ENCODE peak calls at places on chromosomes 5 and 9, in nine cellular contexts. S, A, Z, W, U, H, J, Q and I are unnamed samples.

GRCh38 chr5:125661584-125661983 is 761.6 kb upstream of the GRAMD2B start:
- DNase-seq in S (no peak), A (no peak), Z (no peak), W (no peak), U (no peak), H (no peak), J (no peak), Q (no peak), I (no peak)

GRCh38 chr5:179974946-179975712 is 67.4 kb upstream of the TBC1D9B start:
- DNase-seq in S (no peak), A (no peak), Z (no peak), W (no peak), U (peak; percentile 67), H (peak; percentile 59), J (peak; percentile 32), Q (peak; percentile 30), I (no peak)

GRCh38 chr5:71573611-71574010 is 13.5 kb upstream of the MCCC2 start:
- DNase-seq in S (no peak), A (no peak), Z (no peak), W (no peak), U (no peak), H (no peak), J (peak; percentile 41), Q (no peak), I (peak; percentile 66)

GRCh38 chr9:7974335-7975005 is 174.9 kb upstream of the DMAC1 start:
- DNase-seq in S (no peak), A (no peak), Z (no peak), W (no peak), U (no peak), H (no peak), J (no peak), Q (no peak), I (no peak)

GRCh38 chr5:181255836-181256578 is 4.9 kb downstream of the TRIM52 start:
- DNase-seq in S (no peak), A (no peak), Z (no peak), W (no peak), U (no peak), H (no peak), J (no peak), Q (no peak), I (no peak)

GRCh38 chr5:167902298-167902697 is 389.1 kb upstream of the WWC1 start:
- DNase-seq in S (no peak), A (no peak), Z (no peak), W (no peak), U (no peak), H (no peak), J (no peak), Q (no peak), I (no peak)

GRCh38 chr5:139117342-139117884 is 80.8 kb downstream of the SIL1 start:
- DNase-seq in S (no peak), A (no peak), Z (no peak), W (no peak), U (no peak), H (no peak), J (peak; percentile 16), Q (no peak), I (no peak)

GRCh38 chr9:137286980-137287383 is 9.5 kb downstream of the TOR4A start:
- DNase-seq in S (no peak), A (no peak), Z (peak; percentile 94), W (no peak), U (no peak), H (peak; percentile 84), J (peak; percentile 68), Q (peak; percentile 60), I (peak; percentile 82)

DNA sequence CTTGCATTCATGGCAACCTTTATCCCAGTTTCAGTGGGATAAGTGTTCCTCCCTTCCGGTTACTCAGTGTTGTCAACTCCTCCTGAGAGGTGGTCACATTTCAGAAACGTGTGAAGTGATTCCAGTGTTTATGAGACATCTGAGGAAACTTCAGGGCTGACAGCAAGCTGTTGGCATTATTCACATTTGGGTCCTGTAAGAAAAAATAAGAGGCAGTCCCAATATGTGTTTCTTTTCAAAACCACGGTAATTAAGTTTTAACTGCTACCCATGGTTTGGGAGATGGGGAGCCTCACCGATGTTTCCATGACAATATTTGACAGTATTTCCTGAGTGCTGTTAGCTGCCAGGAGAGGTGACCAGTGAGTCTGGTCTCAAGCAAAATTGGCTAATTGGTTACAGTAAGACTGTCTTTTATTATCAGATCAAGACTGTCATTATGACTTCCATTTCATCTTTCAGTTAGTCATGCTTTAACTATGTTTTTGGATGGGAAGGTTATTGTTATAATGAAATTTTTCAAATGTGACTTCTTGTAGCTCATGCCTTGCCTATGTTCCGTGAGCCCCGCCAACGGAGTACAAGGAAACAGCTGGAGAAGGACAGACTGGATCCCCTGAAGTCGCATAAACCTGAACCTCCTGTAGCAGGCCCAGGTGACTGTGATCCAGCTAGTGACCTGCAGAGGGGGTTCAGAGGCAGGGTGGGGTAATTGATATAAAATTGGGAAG is 115.3 kb downstream of the GDNF start:
- DNase-seq in S (no peak), A (peak; percentile 57), Z (no peak), W (no peak), U (no peak), H (no peak), J (no peak), Q (no peak), I (no peak)
- TF ChIP-seq CTCF in S (no peak), A (no peak), Z (no peak), W (no peak), U (no peak), H (no peak), J (no peak), Q (no peak), I (no peak)

GRCh38 chr5:13408616-13409015 is 535.9 kb downstream of the DNAH5 start:
- DNase-seq in S (no peak), A (no peak), Z (no peak), W (no peak), U (no peak), H (no peak), J (no peak), Q (no peak), I (no peak)

DNA sequence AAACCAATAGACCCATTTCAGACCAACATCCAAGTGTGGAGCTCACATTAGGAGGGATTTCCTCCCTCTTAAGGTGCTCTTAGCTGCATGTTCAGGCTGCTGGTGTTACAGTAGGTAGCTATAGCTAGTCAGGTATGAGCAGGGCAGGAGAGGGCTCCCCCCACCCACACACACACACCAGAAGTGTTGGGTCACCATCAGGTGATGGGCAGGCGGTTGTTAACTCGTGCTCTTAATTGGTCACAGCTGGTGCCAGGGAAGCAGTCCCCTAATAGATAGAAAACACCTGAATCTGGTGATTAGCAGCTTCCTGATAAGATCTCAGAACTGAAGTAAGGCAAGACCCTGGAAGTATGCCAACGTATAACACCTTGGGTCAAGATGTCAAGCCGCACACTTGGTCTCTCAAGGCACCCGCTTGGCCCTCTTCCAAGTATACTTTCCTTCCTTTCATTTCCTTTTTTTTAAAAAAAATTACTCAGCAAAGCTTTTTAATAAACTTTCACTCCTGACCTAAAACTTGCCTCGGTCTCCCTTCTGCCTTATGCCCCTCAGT is 532.4 kb downstream of the DNAH5 start:
- DNase-seq in S (no peak), A (no peak), Z (no peak), W (no peak), U (no peak), H (no peak), J (no peak), Q (no peak), I (no peak)
- H3K4me1 ChIP-seq in S (no peaks in the 10 kb centered on the region), A (no peaks in the 10 kb centered on the region), Z (no peaks in the 10 kb centered on the region), W (no peaks in the 10 kb centered on the region), U (no peaks in the 10 kb centered on the region), H (no peaks in the 10 kb centered on the region), J (no peaks in the 10 kb centered on the region), Q (no peaks in the 10 kb centered on the region), I (no peaks in the 10 kb centered on the region)

DNA sequence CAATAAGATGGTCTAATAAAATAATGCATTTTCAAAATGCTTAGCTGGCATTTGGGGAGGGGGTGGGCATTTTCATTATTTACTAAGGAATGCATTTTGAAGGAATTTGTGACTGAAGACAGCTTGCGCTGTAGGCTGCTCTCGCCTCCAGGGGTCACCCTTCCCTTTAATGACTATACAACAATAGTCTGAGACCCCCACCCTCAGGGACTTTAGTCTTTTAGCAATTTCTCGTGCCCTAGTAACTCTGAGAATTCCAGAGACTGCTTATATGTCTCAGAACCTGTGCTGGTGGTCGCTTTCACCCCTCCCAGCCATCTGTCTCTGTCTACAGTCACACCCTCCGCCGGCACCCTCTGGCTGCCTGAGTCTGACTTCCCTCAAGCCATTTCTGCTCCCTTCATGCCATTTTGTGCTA is 671.5 kb downstream of the NR2F1-AS1 start:
- DNase-seq in S (no peak), A (no peak), Z (no peak), W (no peak), U (no peak), H (no peak), J (peak; percentile 41), Q (no peak), I (no peak)
- TF ChIP-seq EP300 in S (no peak), A (no peak), Z (no peak), W (no peak), U (no peak), H (no peak), J (no peak), Q (no peak), I (no peak)

GRCh38 chr9:35603506-35603985 is 1.5 kb upstream of the TESK1 start:
- DNase-seq in S (peak; percentile 69), A (peak; percentile 95), Z (no peak), W (peak; percentile 84), U (no peak), H (peak; percentile 65), J (peak; percentile 28), Q (no peak), I (peak; percentile 56)

GRCh38 chr9:35598863-35599590 is 6.0 kb upstream of the TESK1 start:
- DNase-seq in S (no peak), A (no peak), Z (no peak), W (no peak), U (peak; percentile 63), H (peak; percentile 48), J (peak; percentile 65), Q (no peak), I (peak; percentile 63)

GRCh38 chr9:35603986-35604577 is 980 bp upstream of the TESK1 start:
- DNase-seq in S (peak; percentile 100), A (peak; percentile 100), Z (peak; percentile 99), W (peak; percentile 98), U (peak; percentile 99), H (peak; percentile 100), J (peak; percentile 98), Q (peak; percentile 96), I (peak; percentile 100)

GRCh38 chr9:35604578-35605335 is at the start of gene TESK1:
- DNase-seq in S (peak; percentile 66), A (peak; percentile 86), Z (peak; percentile 90), W (peak; percentile 36), U (peak; percentile 97), H (peak; percentile 89), J (peak; percentile 64), Q (peak; percentile 82), I (peak; percentile 89)

DNA sequence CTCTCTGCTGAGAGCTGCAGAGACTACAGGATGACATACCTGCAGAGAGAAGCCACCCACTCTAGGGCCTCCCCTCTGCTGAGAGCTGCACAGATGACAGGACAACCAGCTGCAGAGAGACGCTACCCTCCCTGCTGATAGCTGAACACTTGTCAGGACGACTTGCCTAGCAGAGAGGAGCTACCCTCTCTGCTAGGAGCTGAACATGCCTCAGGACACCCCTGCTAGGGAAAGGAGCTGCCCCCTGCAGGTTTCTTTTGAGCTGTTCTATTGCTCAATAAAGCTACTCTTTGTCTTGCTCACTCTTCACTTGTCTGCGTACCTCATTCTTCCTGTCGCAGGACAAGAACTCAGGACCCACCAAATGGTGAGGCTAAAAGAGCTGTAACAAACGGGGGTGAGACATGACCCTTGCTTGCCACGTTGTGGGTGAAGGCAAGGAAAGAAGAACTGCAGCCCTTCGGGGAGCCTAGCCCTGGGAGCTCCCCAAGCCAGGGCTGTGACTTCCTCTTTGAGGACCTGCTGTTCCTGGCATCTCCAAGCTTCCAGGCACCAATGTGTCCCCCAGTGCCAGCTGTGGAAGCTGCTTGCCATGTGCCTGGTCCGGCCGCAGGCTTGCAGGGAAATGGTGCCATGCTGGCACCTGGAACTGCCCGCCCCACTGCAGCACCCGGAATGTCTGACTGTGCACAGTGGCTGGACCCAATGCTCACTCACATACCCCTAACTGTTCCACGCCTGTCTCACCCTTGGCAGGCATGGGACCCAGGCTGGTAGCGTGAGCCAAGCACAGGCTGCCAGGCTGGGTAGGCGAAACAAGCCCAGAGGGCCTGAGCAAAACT is 5.1 kb upstream of the TESK1 start:
- DNase-seq in S (no peak), A (no peak), Z (no peak), W (no peak), U (peak; percentile 61), H (no peak), J (peak; percentile 62), Q (no peak), I (no peak)
- TF ChIP-seq CTCF in S (no peak), A (no peak), Z (no peak), W (no peak), U (no peak), H (no peak), J (peak; percentile 62), Q (peak; percentile 17), I (no peak)